ENCODE peak calls at places on chromosomes 2 and 18, in six cellular contexts. H is aorta, L is tibial artery, D is A549, I is right atrium auricular region, A is cardiac muscle cell. W is an unnamed sample.

GRCh38 chr2:42141687-42142475 is 27.3 kb upstream of the EML4 start:
- DNase-seq in H (peak; percentile 79), L (peak; percentile 52), D (peak; percentile 77), I (peak; percentile 72), A (peak; percentile 30), W (peak; percentile 96)

GRCh38 chr18:28760299-28760698 is 583.4 kb upstream of the CDH2 start:
- DNase-seq in H (no peak), L (no peak), D (no peak), I (no peak), A (no peak), W (no peak)

GRCh38 chr2:8413589-8414135 is 268.2 kb upstream of the ID2 start:
- DNase-seq in H (no peak), L (peak; percentile 56), D (no peak), I (no peak), A (peak; percentile 44), W (no peak)

GRCh38 chr2:98882971-98883779 is 52.9 kb downstream of the CRACDL start:
- DNase-seq in H (no peak), L (no peak), D (no peak), I (peak; percentile 50), A (no peak), W (no peak)

GRCh38 chr2:23745726-23746105 is 181.2 kb downstream of the ATAD2B start:
- DNase-seq in H (no peak), L (peak; percentile 51), D (no peak), I (peak; percentile 59), A (no peak), W (peak; percentile 16)

GRCh38 chr2:190575263-190575662 is 40.7 kb upstream of the NEMP2 start:
- DNase-seq in H (no peak), L (no peak), D (no peak), I (no peak), A (no peak), W (no peak)

GRCh38 chr2:187442378-187442777 is 5.7 kb downstream of the CALCRL start:
- DNase-seq in H (no peak), L (no peak), D (no peak), I (no peak), A (no peak), W (no peak)

GRCh38 chr2:238097201-238097987 is 2.7 kb upstream of the ESPNL start:
- DNase-seq in H (no peak), L (no peak), D (no peak), I (peak; percentile 32), A (no peak), W (no peak)

GRCh38 chr2:197929008-197929885 is 124.9 kb downstream of the PLCL1 start:
- DNase-seq in H (no peak), L (no peak), D (no peak), I (no peak), A (peak; percentile 72), W (no peak)

GRCh38 chr2:36277146-36277808 is 78.3 kb upstream of the CRIM1 start:
- DNase-seq in H (no peak), L (no peak), D (no peak), I (no peak), A (no peak), W (peak; percentile 53)

GRCh38 chr2:200585730-200586643 is at the start of gene AOX1:
- DNase-seq in H (peak; percentile 87), L (peak; percentile 85), D (no peak), I (peak; percentile 87), A (peak; percentile 60), W (no peak)
- H3K4me3 ChIP-seq in H (peak within 1 kb of the TSS; percentile 57), L (peak within 1 kb of the TSS; percentile 58), D (no peak within 1 kb of the TSS), I (peak within 1 kb of the TSS; percentile 59), A (peak within 1 kb of the TSS; percentile 40), W (peak within 1 kb of the TSS; percentile 59)

DNA sequence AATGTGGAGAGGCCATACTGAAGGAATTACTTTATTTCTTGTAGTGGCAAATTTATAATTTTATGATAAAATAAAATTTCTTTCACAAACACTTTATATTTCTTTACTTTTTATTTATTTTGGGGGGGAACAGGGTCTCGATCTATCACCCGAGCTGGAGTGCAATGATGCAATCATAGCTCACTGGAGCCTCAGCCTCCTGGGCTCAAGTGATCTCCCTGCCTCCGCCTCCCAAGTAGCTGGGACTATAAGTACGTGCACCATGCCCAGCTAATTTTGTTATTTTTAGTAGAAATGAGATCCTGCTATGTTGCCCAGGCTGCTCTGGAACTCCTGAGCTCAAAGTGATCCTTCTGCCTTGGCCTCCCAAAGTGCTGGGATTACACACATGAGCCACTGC is 59.6 kb downstream of the SOS1 start:
- DNase-seq in H (no peak), L (no peak), D (no peak), I (no peak), A (no peak), W (no peak)
- H3K4me3 ChIP-seq in H (no peak overlapping the region), L (no peak overlapping the region), D (no peak overlapping the region), I (no peak overlapping the region), A (no peak overlapping the region), W (no peak overlapping the region)

GRCh38 chr2:64606495-64607363 is 47.0 kb downstream of the SERTAD2 start:
- DNase-seq in H (peak; percentile 94), L (peak; percentile 95), D (no peak), I (peak; percentile 97), A (peak; percentile 45), W (no peak)
- H3K4me3 ChIP-seq in H (no peak overlapping the region), L (peak overlapping the region; percentile 17), D (no peak overlapping the region), I (peak overlapping the region; percentile 21), A (no peak overlapping the region), W (no peak overlapping the region)

GRCh38 chr2:189382668-189383067 is 58.6 kb upstream of the WDR75 start:
- DNase-seq in H (no peak), L (no peak), D (no peak), I (no peak), A (no peak), W (no peak)

GRCh38 chr2:189379731-189380261 is 61.5 kb upstream of the WDR75 start:
- DNase-seq in H (no peak), L (no peak), D (no peak), I (no peak), A (no peak), W (no peak)

GRCh38 chr2:189379287-189379630 is 62.0 kb upstream of the WDR75 start:
- DNase-seq in H (no peak), L (no peak), D (no peak), I (no peak), A (no peak), W (no peak)
- H3K4me3 ChIP-seq in H (no peak overlapping the region), L (no peak overlapping the region), D (peak overlapping the region; percentile 10), I (no peak overlapping the region), A (no peak overlapping the region), W (no peak overlapping the region)

GRCh38 chr18:51028201-51028805 is 1.7 kb upstream of the SMAD4 start:
- DNase-seq in H (no peak), L (no peak), D (no peak), I (no peak), A (no peak), W (peak; percentile 87)
- H3K4me3 ChIP-seq in H (no peak overlapping the region), L (peak overlapping the region; percentile 85), D (no peak overlapping the region), I (no peak overlapping the region), A (no peak overlapping the region), W (no peak overlapping the region)

DNA sequence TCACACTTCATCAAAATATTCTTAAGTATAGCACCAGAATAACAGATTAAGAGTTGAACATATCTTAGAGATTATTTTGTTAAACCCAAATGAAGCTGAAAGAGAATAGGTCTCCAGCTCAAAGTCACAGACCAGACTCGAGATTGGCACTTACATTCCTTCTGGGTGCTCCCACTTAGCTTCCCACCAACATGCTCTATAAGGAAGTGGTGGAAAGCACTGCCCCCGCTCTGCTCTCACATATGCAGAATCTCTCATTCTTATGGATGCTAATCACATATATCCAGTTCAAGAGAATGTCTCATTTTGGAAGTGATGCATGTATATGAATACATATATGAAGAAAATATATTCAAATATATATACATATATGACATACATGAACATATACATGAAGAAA is 71.5 kb upstream of the CD226 start:
- DNase-seq in H (no peak), L (no peak), D (no peak), I (no peak), A (peak; percentile 5), W (no peak)
- H3K4me3 ChIP-seq in H (no peak overlapping the region), L (no peak overlapping the region), D (no peak overlapping the region), I (no peak overlapping the region), A (no peak overlapping the region), W (no peak overlapping the region)